ENCODE peak calls at places on chromosomes 16 and 17, in four cellular contexts. One of them, this sample, is unnamed.

GRCh38 chr17:44916059-44916780 is 920 bp upstream of the GFAP start:
- DNase-seq in K562: no peak
- DNase-seq in IMR-90: no peak
- DNase-seq in A549: no peak
- DNase-seq in this sample: no peak

GRCh38 chr16:7086842-7087616 is 245.6 kb upstream of the RBFOX1 start:
- DNase-seq in K562: peak; percentile 25
- DNase-seq in IMR-90: no peak
- DNase-seq in A549: no peak
- DNase-seq in this sample: no peak

GRCh38 chr17:17001874-17002520 is 30.1 kb upstream of the TNFRSF13B start:
- DNase-seq in IMR-90: peak; percentile 42
- DNase-seq in K562: peak; percentile 75
- DNase-seq in A549: peak; percentile 88
- DNase-seq in this sample: no peak

GRCh38 chr17:57640079-57640478 is 105.0 kb downstream of the CCDC182 start:
- DNase-seq in IMR-90: no peak
- DNase-seq in K562: no peak
- DNase-seq in A549: no peak
- DNase-seq in this sample: no peak

GRCh38 chr17:78137392-78138203 is 7.0 kb downstream of the TMC8 start:
- DNase-seq in A549: no peak
- DNase-seq in IMR-90: no peak
- DNase-seq in K562: peak; percentile 84
- DNase-seq in this sample: no peak

GRCh38 chr16:31134625-31135534 is 647 bp downstream of the PRSS8 start:
- DNase-seq in A549: no peak
- DNase-seq in IMR-90: no peak
- DNase-seq in K562: peak; percentile 48
- DNase-seq in this sample: no peak

GRCh38 chr16:68954871-68955635 is 111.7 kb downstream of the TANGO6 start:
- DNase-seq in K562: no peak
- DNase-seq in IMR-90: no peak
- DNase-seq in A549: no peak
- DNase-seq in this sample: no peak

GRCh38 chr16:6643083-6643686 is 689.5 kb upstream of the RBFOX1 start:
- DNase-seq in IMR-90: peak; percentile 48
- DNase-seq in A549: peak; percentile 2
- DNase-seq in K562: peak; percentile 58
- DNase-seq in this sample: peak; percentile 11

GRCh38 chr17:80604007-80604728 is 59.5 kb downstream of the RPTOR start:
- DNase-seq in K562: no peak
- DNase-seq in IMR-90: no peak
- DNase-seq in A549: no peak
- DNase-seq in this sample: no peak

GRCh38 chr17:13420294-13421277 is 181.1 kb downstream of the HS3ST3A1 start:
- DNase-seq in K562: no peak
- DNase-seq in IMR-90: peak; percentile 92
- DNase-seq in A549: no peak
- DNase-seq in this sample: no peak

GRCh38 chr16:79476580-79476979 is 124.0 kb downstream of the MAF start:
- DNase-seq in A549: no peak
- DNase-seq in K562: no peak
- DNase-seq in IMR-90: no peak
- DNase-seq in this sample: no peak

GRCh38 chr17:55157165-55157564 is 107.6 kb upstream of the HLF start:
- DNase-seq in K562: no peak
- DNase-seq in A549: no peak
- DNase-seq in IMR-90: peak; percentile 53
- DNase-seq in this sample: no peak

GRCh38 chr17:47352848-47353247 is 29.1 kb downstream of the EFCAB13 start:
- DNase-seq in IMR-90: no peak
- DNase-seq in A549: no peak
- DNase-seq in K562: peak; percentile 6
- DNase-seq in this sample: no peak

GRCh38 chr17:80774146-80774545 is 217.5 kb upstream of the CHMP6 start:
- DNase-seq in K562: no peak
- DNase-seq in A549: no peak
- DNase-seq in IMR-90: peak; percentile 60
- DNase-seq in this sample: no peak

GRCh38 chr16:28211758-28212531 is at the start of gene XPO6:
- DNase-seq in A549: peak; percentile 69
- DNase-seq in IMR-90: peak; percentile 89
- DNase-seq in K562: peak; percentile 96
- DNase-seq in this sample: no peak

GRCh38 chr17:64032081-64032480 is 11.6 kb upstream of the ICAM2 start:
- DNase-seq in IMR-90: peak; percentile 34
- DNase-seq in A549: no peak
- DNase-seq in K562: no peak
- DNase-seq in this sample: no peak

GRCh38 chr17:57782642-57783337 is 37.7 kb upstream of the CCDC182 start:
- DNase-seq in A549: no peak
- DNase-seq in IMR-90: no peak
- DNase-seq in K562: no peak
- DNase-seq in this sample: no peak

GRCh38 chr16:84612686-84613085 is 5.2 kb downstream of the COTL1 start:
- DNase-seq in IMR-90: no peak
- DNase-seq in A549: no peak
- DNase-seq in K562: no peak
- DNase-seq in this sample: no peak

GRCh38 chr16:3256876-3257465 is 538 bp upstream of the MEFV start:
- DNase-seq in IMR-90: peak; percentile 24
- DNase-seq in K562: no peak
- DNase-seq in A549: no peak
- DNase-seq in this sample: no peak

GRCh38 chr16:48295493-48296281 is 48.3 kb upstream of the ABCC11 start:
- DNase-seq in IMR-90: no peak
- DNase-seq in K562: no peak
- DNase-seq in A549: no peak
- DNase-seq in this sample: no peak

GRCh38 chr17:45438931-45439610 is 6.4 kb upstream of the ARHGAP27 start:
- DNase-seq in K562: no peak
- DNase-seq in IMR-90: no peak
- DNase-seq in A549: no peak
- DNase-seq in this sample: no peak

GRCh38 chr17:38508570-38508950 is 80.3 kb downstream of the ARHGAP23 start:
- DNase-seq in K562: no peak
- DNase-seq in IMR-90: no peak
- DNase-seq in A549: no peak
- DNase-seq in this sample: no peak

GRCh38 chr17:38509008-38509771 is 80.9 kb downstream of the ARHGAP23 start:
- DNase-seq in A549: peak; percentile 97
- DNase-seq in IMR-90: peak; percentile 91
- DNase-seq in K562: peak; percentile 89
- DNase-seq in this sample: no peak

GRCh38 chr17:38509772-38510423 is 81.6 kb downstream of the ARHGAP23 start:
- DNase-seq in A549: no peak
- DNase-seq in K562: no peak
- DNase-seq in IMR-90: no peak
- DNase-seq in this sample: no peak

GRCh38 chr17:38507921-38508569 is 79.8 kb downstream of the ARHGAP23 start:
- DNase-seq in IMR-90: no peak
- DNase-seq in K562: no peak
- DNase-seq in A549: no peak
- DNase-seq in this sample: no peak

GRCh38 chr17:38507436-38507835 is 79.2 kb downstream of the ARHGAP23 start:
- DNase-seq in A549: no peak
- DNase-seq in IMR-90: no peak
- DNase-seq in K562: no peak
- DNase-seq in this sample: no peak
- TF ChIP-seq ELK1 in A549: no peak
- TF ChIP-seq ELK1 in IMR-90: no peak
- TF ChIP-seq ELK1 in K562: no peak
- TF ChIP-seq ELK1 in this sample: no peak

GRCh38 chr16:57809843-57810196 is 7.5 kb upstream of the KIFC3 start:
- DNase-seq in A549: no peak
- DNase-seq in K562: peak; percentile 32
- DNase-seq in IMR-90: no peak
- DNase-seq in this sample: no peak
- TF ChIP-seq RAD21 in A549: no peak
- TF ChIP-seq RAD21 in K562: no peak
- TF ChIP-seq RAD21 in IMR-90: no peak
- TF ChIP-seq RAD21 in this sample: no peak

GRCh38 chr16:66454751-66455150 is 27.7 kb downstream of the BEAN1 start:
- DNase-seq in A549: no peak
- DNase-seq in IMR-90: no peak
- DNase-seq in K562: no peak
- DNase-seq in this sample: no peak
- TF ChIP-seq ELK1 in A549: no peak
- TF ChIP-seq ELK1 in IMR-90: no peak
- TF ChIP-seq ELK1 in K562: no peak
- TF ChIP-seq ELK1 in this sample: no peak

GRCh38 chr16:57167951-57168350 is 17.9 kb downstream of the PSME3IP1 start:
- DNase-seq in K562: peak; percentile 67
- DNase-seq in A549: no peak
- DNase-seq in IMR-90: peak; percentile 83
- DNase-seq in this sample: no peak
- TF ChIP-seq RAD21 in K562: peak; percentile 81
- TF ChIP-seq RAD21 in A549: peak; percentile 79
- TF ChIP-seq RAD21 in IMR-90: peak; percentile 89
- TF ChIP-seq RAD21 in this sample: peak; percentile 96

DNA sequence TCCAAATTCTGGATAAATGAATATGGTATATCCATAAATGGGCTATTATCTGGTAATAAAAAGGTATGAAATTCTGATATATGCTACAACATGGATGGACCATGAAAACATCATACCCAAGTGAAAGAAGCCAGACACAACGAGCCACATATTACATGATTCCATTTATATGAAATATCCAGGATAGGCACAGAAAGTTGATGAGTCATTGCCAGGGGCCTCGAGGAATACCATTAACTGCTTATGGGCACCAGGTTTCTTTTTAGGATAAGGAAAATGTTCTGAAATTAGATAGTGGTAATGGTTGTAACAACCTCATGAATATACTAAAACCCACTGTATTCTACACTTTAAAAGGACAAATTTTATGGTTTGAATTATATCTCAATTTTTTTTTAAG is 123.2 kb downstream of the PITPNC1 start:
- DNase-seq in A549: no peak
- DNase-seq in IMR-90: peak; percentile 43
- DNase-seq in K562: no peak
- DNase-seq in this sample: no peak
- TF ChIP-seq ELK1 in A549: no peak
- TF ChIP-seq ELK1 in IMR-90: no peak
- TF ChIP-seq ELK1 in K562: no peak
- TF ChIP-seq ELK1 in this sample: no peak

GRCh38 chr16:12695454-12695853 is 108.2 kb downstream of the CPPED1 start:
- DNase-seq in A549: no peak
- DNase-seq in IMR-90: no peak
- DNase-seq in K562: no peak
- DNase-seq in this sample: no peak
- TF ChIP-seq RAD21 in A549: no peak
- TF ChIP-seq RAD21 in IMR-90: no peak
- TF ChIP-seq RAD21 in K562: no peak
- TF ChIP-seq RAD21 in this sample: no peak

GRCh38 chr16:87298857-87299465 is 18.2 kb downstream of the C16orf95 start:
- DNase-seq in IMR-90: no peak
- DNase-seq in K562: no peak
- DNase-seq in A549: no peak
- DNase-seq in this sample: no peak

GRCh38 chr16:87295259-87295658 is 21.9 kb downstream of the C16orf95 start:
- DNase-seq in IMR-90: no peak
- DNase-seq in K562: peak; percentile 88
- DNase-seq in A549: no peak
- DNase-seq in this sample: no peak

GRCh38 chr16:87297407-87297806 is 19.8 kb downstream of the C16orf95 start:
- DNase-seq in K562: no peak
- DNase-seq in A549: no peak
- DNase-seq in IMR-90: no peak
- DNase-seq in this sample: no peak

GRCh38 chr16:87295661-87296531 is 21.3 kb downstream of the C16orf95 start:
- DNase-seq in A549: no peak
- DNase-seq in K562: no peak
- DNase-seq in IMR-90: no peak
- DNase-seq in this sample: no peak

DNA sequence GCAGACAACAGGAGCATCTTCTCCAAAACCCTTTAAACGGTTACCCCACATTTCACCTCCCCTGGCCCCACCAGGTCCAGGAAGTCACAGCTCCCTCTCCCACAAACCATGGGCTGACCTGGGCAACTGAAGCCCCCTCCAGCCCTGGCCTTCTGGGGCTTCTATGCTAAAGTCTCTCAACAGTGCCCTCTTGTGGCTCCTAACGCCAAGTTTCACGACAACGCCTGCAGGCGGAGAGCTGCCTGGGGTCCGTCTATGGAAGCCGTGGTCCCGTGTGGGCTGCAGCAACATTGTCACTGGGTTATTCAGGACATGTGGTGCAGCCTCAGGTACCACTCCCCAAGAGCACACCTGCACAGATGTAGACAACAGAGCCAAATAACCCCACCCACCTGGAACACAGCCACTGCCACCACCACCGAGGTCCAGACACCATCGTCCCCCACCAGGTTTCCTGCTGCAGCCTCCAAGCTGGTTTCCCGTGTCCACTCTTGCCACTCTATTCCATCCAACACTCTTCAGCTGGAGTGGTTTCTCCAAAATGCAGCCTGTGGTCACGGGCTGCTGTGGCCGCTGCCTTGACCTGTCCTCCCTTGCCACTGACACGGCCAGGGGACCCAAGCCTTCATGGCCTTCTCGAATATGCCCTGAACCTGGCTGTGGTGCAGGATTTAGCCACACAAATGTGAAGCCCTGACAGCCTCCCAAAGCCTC is 19.1 kb downstream of the C16orf95 start:
- DNase-seq in A549: peak; percentile 68
- DNase-seq in IMR-90: peak; percentile 10
- DNase-seq in K562: peak; percentile 74
- DNase-seq in this sample: no peak
- TF ChIP-seq ELK1 in A549: no peak
- TF ChIP-seq ELK1 in IMR-90: no peak
- TF ChIP-seq ELK1 in K562: no peak
- TF ChIP-seq ELK1 in this sample: no peak

DNA sequence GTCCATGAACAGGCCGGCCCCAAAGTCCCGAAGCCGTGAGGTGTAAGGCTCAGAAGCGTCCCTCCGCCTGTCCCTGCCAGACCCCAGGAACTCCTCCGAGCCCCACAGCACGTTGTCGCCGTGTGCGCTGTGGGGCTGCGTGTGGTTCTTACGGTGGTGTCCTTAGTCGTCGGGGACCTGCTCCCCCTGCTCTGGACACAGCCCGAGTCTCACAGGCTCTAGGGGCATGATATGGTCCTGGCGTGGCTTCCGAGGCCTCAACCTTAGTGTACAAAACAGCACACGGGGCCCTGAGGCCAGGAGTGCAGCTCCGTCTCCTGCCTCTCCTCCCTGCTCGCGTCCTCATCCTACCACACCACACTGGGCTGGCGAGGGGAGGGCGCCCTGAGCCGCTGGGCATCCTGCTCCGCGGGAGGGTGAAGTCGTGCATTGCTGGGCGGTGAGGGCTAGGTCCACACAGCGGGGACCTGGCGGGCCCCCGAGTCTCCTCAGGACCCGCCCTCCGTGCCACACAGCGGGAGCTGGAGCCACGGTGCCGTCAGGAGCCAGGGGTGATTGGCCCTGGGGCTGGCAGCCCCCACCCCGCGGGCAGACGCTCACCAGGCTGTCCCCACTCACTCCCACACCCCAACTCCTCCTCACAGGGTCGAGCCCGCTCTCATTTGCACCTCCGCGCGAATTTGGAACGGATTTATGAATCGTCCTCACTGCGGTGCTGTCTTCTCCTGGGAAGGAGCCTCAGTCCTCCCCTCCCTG is 1.1 kb upstream of the MAFG start:
- DNase-seq in IMR-90: no peak
- DNase-seq in A549: no peak
- DNase-seq in K562: no peak
- DNase-seq in this sample: no peak
- TF ChIP-seq RAD21 in IMR-90: no peak
- TF ChIP-seq RAD21 in A549: no peak
- TF ChIP-seq RAD21 in K562: no peak
- TF ChIP-seq RAD21 in this sample: no peak